ENCODE peak calls at places on chromosomes 2 and 18, in six cellular contexts. One of them, this sample, is unnamed.

GRCh38 chr18:4400911-4401310 is 54.2 kb downstream of the DLGAP1 start:
- DNase-seq in K562: no peak
- DNase-seq in H1: no peak
- DNase-seq in SK-N-SH: no peak
- DNase-seq in GM12878: no peak
- DNase-seq in HCT116: no peak
- DNase-seq in this sample: no peak

GRCh38 chr2:119659601-119660342 is 19.2 kb upstream of the TMEM177 start:
- DNase-seq in HCT116: peak
- DNase-seq in GM12878: no peak
- DNase-seq in SK-N-SH: peak
- DNase-seq in H1: no peak
- DNase-seq in K562: peak
- DNase-seq in this sample: peak

GRCh38 chr2:237449193-237449797 is 35.3 kb upstream of the COL6A3 start:
- DNase-seq in SK-N-SH: no peak
- DNase-seq in HCT116: no peak
- DNase-seq in GM12878: no peak
- DNase-seq in H1: no peak
- DNase-seq in K562: no peak
- DNase-seq in this sample: no peak

GRCh38 chr2:220764246-220764645 is 807.9 kb downstream of the EPHA4 start:
- DNase-seq in SK-N-SH: no peak
- DNase-seq in H1: no peak
- DNase-seq in HCT116: no peak
- DNase-seq in K562: no peak
- DNase-seq in GM12878: no peak
- DNase-seq in this sample: no peak

GRCh38 chr2:21422050-21422449 is 298.3 kb downstream of the TDRD15 start:
- DNase-seq in SK-N-SH: peak
- DNase-seq in HCT116: no peak
- DNase-seq in K562: peak
- DNase-seq in GM12878: no peak
- DNase-seq in H1: peak
- DNase-seq in this sample: peak

GRCh38 chr2:168669151-168669550 is 133.3 kb upstream of the NOSTRIN start:
- DNase-seq in GM12878: no peak
- DNase-seq in K562: no peak
- DNase-seq in H1: no peak
- DNase-seq in HCT116: no peak
- DNase-seq in SK-N-SH: no peak
- DNase-seq in this sample: no peak

GRCh38 chr2:159035790-159036411 is 67.5 kb downstream of the TANC1 start:
- DNase-seq in H1: peak
- DNase-seq in GM12878: no peak
- DNase-seq in SK-N-SH: peak
- DNase-seq in HCT116: peak
- DNase-seq in K562: peak
- DNase-seq in this sample: peak

GRCh38 chr2:69505710-69506109 is 68.5 kb upstream of the NFU1 start:
- DNase-seq in K562: no peak
- DNase-seq in HCT116: no peak
- DNase-seq in GM12878: no peak
- DNase-seq in SK-N-SH: no peak
- DNase-seq in H1: no peak
- DNase-seq in this sample: no peak

GRCh38 chr2:122027510-122028217 is 272.2 kb downstream of the TSN start:
- DNase-seq in K562: no peak
- DNase-seq in SK-N-SH: no peak
- DNase-seq in GM12878: no peak
- DNase-seq in H1: no peak
- DNase-seq in HCT116: no peak
- DNase-seq in this sample: no peak

GRCh38 chr2:29723255-29724001 is 198.0 kb downstream of the ALK start:
- DNase-seq in H1: no peak
- DNase-seq in GM12878: peak
- DNase-seq in K562: no peak
- DNase-seq in SK-N-SH: no peak
- DNase-seq in HCT116: no peak
- DNase-seq in this sample: no peak

GRCh38 chr18:63161032-63161727 is 158.4 kb downstream of the BCL2 start:
- DNase-seq in SK-N-SH: no peak
- DNase-seq in H1: no peak
- DNase-seq in HCT116: no peak
- DNase-seq in K562: no peak
- DNase-seq in GM12878: peak
- DNase-seq in this sample: no peak

GRCh38 chr2:241762933-241763369 is 13.7 kb upstream of the GAL3ST2 start:
- DNase-seq in SK-N-SH: peak
- DNase-seq in HCT116: no peak
- DNase-seq in GM12878: peak
- DNase-seq in H1: no peak
- DNase-seq in K562: peak
- DNase-seq in this sample: peak

GRCh38 chr2:127140543-127140942 is 33.6 kb upstream of the BIN1 start:
- DNase-seq in SK-N-SH: no peak
- DNase-seq in GM12878: no peak
- DNase-seq in K562: no peak
- DNase-seq in HCT116: no peak
- DNase-seq in H1: no peak
- DNase-seq in this sample: no peak

GRCh38 chr18:63223837-63224236 is 95.7 kb downstream of the BCL2 start:
- DNase-seq in HCT116: no peak
- DNase-seq in SK-N-SH: no peak
- DNase-seq in GM12878: no peak
- DNase-seq in H1: no peak
- DNase-seq in K562: no peak
- DNase-seq in this sample: no peak

GRCh38 chr2:3608373-3609278 is 13.7 kb downstream of the COLEC11 start:
- DNase-seq in SK-N-SH: no peak
- DNase-seq in H1: no peak
- DNase-seq in GM12878: no peak
- DNase-seq in K562: no peak
- DNase-seq in HCT116: no peak
- DNase-seq in this sample: no peak

GRCh38 chr2:15919716-15920444 is 20.5 kb upstream of the MYCN start:
- DNase-seq in K562: no peak
- DNase-seq in GM12878: no peak
- DNase-seq in HCT116: no peak
- DNase-seq in H1: no peak
- DNase-seq in SK-N-SH: peak
- DNase-seq in this sample: no peak

GRCh38 chr2:198660491-198660890 is 797.2 kb downstream of the SATB2 start:
- DNase-seq in GM12878: no peak
- DNase-seq in SK-N-SH: no peak
- DNase-seq in H1: no peak
- DNase-seq in HCT116: no peak
- DNase-seq in K562: no peak
- DNase-seq in this sample: no peak

GRCh38 chr2:217753460-217754200 is 249.2 kb downstream of the TNS1 start:
- DNase-seq in GM12878: no peak
- DNase-seq in H1: no peak
- DNase-seq in SK-N-SH: no peak
- DNase-seq in K562: no peak
- DNase-seq in HCT116: no peak
- DNase-seq in this sample: no peak

GRCh38 chr2:62270728-62271127 is 74.8 kb downstream of the B3GNT2 start:
- DNase-seq in SK-N-SH: peak
- DNase-seq in H1: no peak
- DNase-seq in K562: no peak
- DNase-seq in GM12878: no peak
- DNase-seq in HCT116: no peak
- DNase-seq in this sample: peak

GRCh38 chr18:38633333-38633732 is 1067.7 kb upstream of the CELF4 start:
- DNase-seq in H1: no peak
- DNase-seq in SK-N-SH: no peak
- DNase-seq in HCT116: no peak
- DNase-seq in K562: no peak
- DNase-seq in GM12878: no peak
- DNase-seq in this sample: no peak

GRCh38 chr18:25672490-25672889 is 320.5 kb upstream of the ZNF521 start:
- DNase-seq in HCT116: no peak
- DNase-seq in SK-N-SH: no peak
- DNase-seq in H1: peak
- DNase-seq in GM12878: no peak
- DNase-seq in K562: no peak
- DNase-seq in this sample: no peak

GRCh38 chr2:102155131-102155702 is 12.7 kb downstream of the IL1R1 start:
- DNase-seq in K562: no peak
- DNase-seq in SK-N-SH: no peak
- DNase-seq in HCT116: no peak
- DNase-seq in GM12878: no peak
- DNase-seq in H1: no peak
- DNase-seq in this sample: no peak

GRCh38 chr2:219286436-219287115 is 7.4 kb downstream of the DNAJB2 start:
- DNase-seq in HCT116: no peak
- DNase-seq in GM12878: no peak
- DNase-seq in H1: no peak
- DNase-seq in K562: no peak
- DNase-seq in SK-N-SH: no peak
- DNase-seq in this sample: no peak

GRCh38 chr18:70250781-70251180 is 38.1 kb upstream of the SOCS6 start:
- DNase-seq in K562: no peak
- DNase-seq in H1: no peak
- DNase-seq in GM12878: no peak
- DNase-seq in SK-N-SH: no peak
- DNase-seq in HCT116: no peak
- DNase-seq in this sample: peak

GRCh38 chr18:70249118-70249517 is 39.7 kb upstream of the SOCS6 start:
- DNase-seq in HCT116: no peak
- DNase-seq in SK-N-SH: no peak
- DNase-seq in GM12878: no peak
- DNase-seq in H1: no peak
- DNase-seq in K562: no peak
- DNase-seq in this sample: no peak

GRCh38 chr18:70243131-70243530 is 37.6 kb upstream of the RTTN start:
- DNase-seq in H1: no peak
- DNase-seq in HCT116: peak
- DNase-seq in GM12878: no peak
- DNase-seq in K562: no peak
- DNase-seq in SK-N-SH: no peak
- DNase-seq in this sample: no peak

GRCh38 chr18:70243545-70243944 is 38.1 kb upstream of the RTTN start:
- DNase-seq in SK-N-SH: no peak
- DNase-seq in H1: no peak
- DNase-seq in K562: no peak
- DNase-seq in HCT116: no peak
- DNase-seq in GM12878: no peak
- DNase-seq in this sample: no peak

GRCh38 chr18:70245941-70246537 is 40.6 kb upstream of the RTTN start:
- DNase-seq in H1: no peak
- DNase-seq in GM12878: no peak
- DNase-seq in SK-N-SH: no peak
- DNase-seq in HCT116: no peak
- DNase-seq in K562: no peak
- DNase-seq in this sample: no peak
- TF ChIP-seq JUND in H1: no peak
- TF ChIP-seq JUND in GM12878: no peak
- TF ChIP-seq JUND in SK-N-SH: no peak
- TF ChIP-seq JUND in HCT116: no peak
- TF ChIP-seq JUND in K562: no peak
- TF ChIP-seq JUND in this sample: no peak

DNA sequence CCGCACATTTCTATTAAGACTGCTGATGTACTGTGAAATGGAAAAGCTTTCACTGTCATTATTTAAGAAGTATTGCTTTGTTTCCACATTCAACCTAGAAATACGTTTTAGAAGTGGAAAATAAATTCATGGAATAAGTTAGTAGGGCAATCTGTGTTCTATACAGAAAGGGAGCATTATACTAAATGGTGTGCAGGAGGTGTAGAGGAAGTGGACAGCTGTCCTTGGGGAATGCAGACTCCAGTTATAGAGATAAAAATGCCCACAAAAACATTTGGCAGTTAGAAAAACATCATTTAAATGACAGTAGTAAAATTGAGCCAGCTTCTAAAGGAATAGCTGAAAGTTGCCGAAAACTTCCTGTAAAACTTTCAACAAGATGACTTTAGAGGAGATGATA is 46.8 kb downstream of the PIK3C3 start:
- DNase-seq in K562: no peak
- DNase-seq in SK-N-SH: no peak
- DNase-seq in HCT116: no peak
- DNase-seq in GM12878: no peak
- DNase-seq in H1: no peak
- DNase-seq in this sample: no peak
- TF ChIP-seq JUND in K562: no peak
- TF ChIP-seq JUND in SK-N-SH: no peak
- TF ChIP-seq JUND in HCT116: no peak
- TF ChIP-seq JUND in GM12878: no peak
- TF ChIP-seq JUND in H1: no peak
- TF ChIP-seq JUND in this sample: no peak

GRCh38 chr2:106057206-106057605 is 136.9 kb downstream of the UXS1 start:
- DNase-seq in HCT116: no peak
- DNase-seq in H1: no peak
- DNase-seq in GM12878: no peak
- DNase-seq in K562: no peak
- DNase-seq in SK-N-SH: no peak
- DNase-seq in this sample: no peak

GRCh38 chr2:106054880-106055655 is 139.0 kb downstream of the UXS1 start:
- DNase-seq in HCT116: no peak
- DNase-seq in GM12878: no peak
- DNase-seq in H1: no peak
- DNase-seq in K562: no peak
- DNase-seq in SK-N-SH: no peak
- DNase-seq in this sample: no peak

GRCh38 chr2:106054336-106054735 is 139.8 kb downstream of the UXS1 start:
- DNase-seq in H1: no peak
- DNase-seq in GM12878: no peak
- DNase-seq in K562: no peak
- DNase-seq in SK-N-SH: no peak
- DNase-seq in HCT116: no peak
- DNase-seq in this sample: no peak

GRCh38 chr2:106053581-106053980 is 140.5 kb downstream of the UXS1 start:
- DNase-seq in K562: no peak
- DNase-seq in HCT116: no peak
- DNase-seq in H1: no peak
- DNase-seq in GM12878: no peak
- DNase-seq in SK-N-SH: no peak
- DNase-seq in this sample: no peak

GRCh38 chr2:106053116-106053515 is 141.0 kb downstream of the UXS1 start:
- DNase-seq in HCT116: peak
- DNase-seq in K562: no peak
- DNase-seq in GM12878: no peak
- DNase-seq in SK-N-SH: no peak
- DNase-seq in H1: no peak
- DNase-seq in this sample: no peak
- TF ChIP-seq JUND in HCT116: no peak
- TF ChIP-seq JUND in K562: no peak
- TF ChIP-seq JUND in GM12878: no peak
- TF ChIP-seq JUND in SK-N-SH: no peak
- TF ChIP-seq JUND in H1: no peak
- TF ChIP-seq JUND in this sample: no peak

DNA sequence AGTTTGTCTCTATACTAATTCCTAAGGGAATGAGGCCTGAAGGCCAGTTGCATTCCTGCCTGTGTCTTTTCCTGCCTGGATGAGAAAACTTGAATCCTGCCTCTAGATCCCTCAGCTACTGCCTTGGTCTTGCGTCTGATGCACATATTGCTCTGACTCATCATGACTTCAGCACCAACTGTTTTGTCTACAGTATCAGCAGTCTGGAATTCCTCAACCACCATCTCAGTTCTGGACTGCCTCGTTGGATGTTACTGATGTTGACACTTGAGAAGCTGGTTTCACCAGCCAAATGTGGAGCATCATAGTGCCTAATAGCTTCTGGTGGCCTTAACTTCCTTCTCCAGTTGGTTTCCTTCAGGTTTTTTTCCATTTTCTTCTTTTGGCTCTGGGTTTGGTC is 211.0 kb downstream of the CTNNA2 start:
- DNase-seq in H1: no peak
- DNase-seq in GM12878: no peak
- DNase-seq in HCT116: no peak
- DNase-seq in SK-N-SH: no peak
- DNase-seq in K562: no peak
- DNase-seq in this sample: no peak
- TF ChIP-seq JUND in H1: no peak
- TF ChIP-seq JUND in GM12878: no peak
- TF ChIP-seq JUND in HCT116: no peak
- TF ChIP-seq JUND in SK-N-SH: peak
- TF ChIP-seq JUND in K562: no peak
- TF ChIP-seq JUND in this sample: no peak

This sample was measured in T47D.